ENCODE peak calls at places on chromosomes 3 and 15, in four cellular contexts. N is upper lobe of left lung, I is dorsolateral prefrontal cortex, K is A549. Q is an unnamed sample.

GRCh38 chr3:107430214-107431047 is 53.2 kb downstream of the CCDC54 start:
- DNase-seq in N (peak; percentile 24), I (no peak), K (no peak), Q (no peak)

GRCh38 chr3:143168518-143169192 is 49.1 kb downstream of the CHST2 start:
- DNase-seq in N (no peak), I (no peak), K (no peak), Q (no peak)

GRCh38 chr3:18442743-18443669 is 17.9 kb upstream of the SATB1 start:
- DNase-seq in N (no peak), I (no peak), K (no peak), Q (no peak)

GRCh38 chr3:112640864-112641751 is at the start of gene CCDC80:
- DNase-seq in N (no peak), I (no peak), K (peak; percentile 75), Q (no peak)

GRCh38 chr3:98966862-98967554 is 65.5 kb upstream of the DCBLD2 start:
- DNase-seq in N (no peak), I (no peak), K (peak; percentile 78), Q (no peak)

GRCh38 chr15:34876640-34877039 is 81.3 kb upstream of the ACTC1 start:
- DNase-seq in N (no peak), I (no peak), K (no peak), Q (no peak)

GRCh38 chr15:45425135-45425534 is 46.8 kb upstream of the GATM start:
- DNase-seq in N (no peak), I (no peak), K (no peak), Q (no peak)

GRCh38 chr15:91223902-91224301 is 123.8 kb downstream of the SV2B start:
- DNase-seq in N (no peak), I (no peak), K (no peak), Q (no peak)

GRCh38 chr3:44067431-44067830 is 174.3 kb upstream of the TOPAZ1 start:
- DNase-seq in N (no peak), I (no peak), K (no peak), Q (no peak)

DNA sequence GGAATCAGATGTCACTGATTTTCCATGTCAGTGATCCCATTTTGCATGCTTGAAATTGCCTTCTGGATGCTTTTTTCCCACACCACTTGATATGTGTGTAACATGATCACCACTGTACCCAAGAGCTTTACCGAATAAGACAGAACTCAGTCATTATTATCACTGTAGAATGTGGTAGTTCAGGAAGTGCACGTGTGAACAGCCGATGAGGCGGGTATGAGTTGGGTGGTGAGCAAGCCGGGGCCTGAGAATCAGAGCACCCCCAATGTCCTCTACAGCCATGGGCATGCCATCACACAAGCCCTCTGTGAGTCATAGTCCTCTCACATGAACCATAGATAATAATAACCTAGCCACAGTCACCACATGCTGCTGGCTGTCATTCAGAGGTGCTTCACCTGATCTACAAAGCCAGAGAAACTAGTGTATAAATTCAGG is 470.8 kb downstream of the SOX2 start:
- DNase-seq in N (no peak), I (no peak), K (no peak), Q (no peak)
- H3K27ac ChIP-seq in N (no peak overlapping the region), I (no peak overlapping the region), K (no peak overlapping the region), Q (no peak overlapping the region)

DNA sequence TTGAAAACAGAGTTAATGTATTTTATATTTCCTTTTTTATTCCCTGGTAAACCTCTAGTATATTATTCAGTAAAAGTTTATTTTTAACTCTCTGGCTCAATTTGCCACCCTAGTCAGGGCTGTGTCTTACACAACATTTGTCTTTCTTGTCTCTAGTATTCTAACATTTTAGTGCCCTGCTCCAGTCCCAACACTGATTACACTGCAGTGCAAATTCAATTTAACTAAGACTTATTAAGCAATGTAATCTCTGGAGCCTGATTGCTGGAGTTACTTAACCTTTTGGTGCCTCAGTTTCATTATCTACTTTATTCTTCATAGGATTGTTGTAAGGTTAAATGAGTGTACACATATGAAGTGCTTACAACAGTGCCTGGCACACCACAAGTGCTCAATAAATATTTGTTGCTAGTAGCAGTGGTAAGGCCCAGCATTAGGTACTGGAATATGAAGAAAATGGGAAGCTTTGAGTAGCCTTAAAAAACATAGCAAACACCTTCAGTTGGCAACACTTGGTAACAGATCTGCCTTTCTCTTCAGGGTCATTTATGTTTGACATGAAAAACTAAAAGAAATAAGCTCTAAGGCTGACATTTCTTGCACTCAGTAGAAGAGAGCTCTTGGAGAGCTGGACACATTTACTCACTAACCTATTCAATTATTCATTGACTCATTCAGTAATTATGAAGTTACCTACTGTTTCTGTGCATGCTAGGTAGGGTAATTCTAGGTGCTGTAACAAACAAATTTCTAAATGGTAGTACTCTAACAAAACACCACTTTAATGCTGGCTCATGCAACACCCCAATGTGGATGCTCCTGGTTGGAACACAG is 364.5 kb upstream of the EPHA3 start:
- DNase-seq in N (no peak), I (no peak), K (no peak), Q (no peak)
- TF ChIP-seq CTCF in N (no peak), I (no peak), K (no peak), Q (no peak)

DNA sequence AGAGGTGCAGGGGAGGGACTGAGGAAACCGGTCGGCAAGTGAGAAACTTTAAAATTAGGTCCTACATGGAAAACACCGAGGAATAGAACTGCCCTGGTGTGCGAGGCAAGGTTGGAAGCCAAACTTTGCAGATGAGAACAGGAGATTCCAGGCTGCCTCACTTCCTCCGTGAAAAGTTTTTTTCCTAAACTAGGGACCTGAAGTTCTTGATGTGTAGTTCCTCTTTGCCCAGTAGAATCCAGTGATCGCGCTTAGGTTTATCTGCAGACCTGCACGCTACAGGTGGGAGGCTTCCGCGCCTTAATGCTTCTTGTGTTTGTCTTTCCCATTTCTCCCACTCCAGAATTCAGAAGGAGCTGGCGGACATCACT is 5.3 kb downstream of the UBE2E1 start:
- DNase-seq in N (peak; percentile 36), I (no peak), K (no peak), Q (no peak)
- H3K27ac ChIP-seq in N (peak overlapping the region; percentile 91), I (peak overlapping the region; percentile 87), K (peak overlapping the region; percentile 94), Q (no peak overlapping the region)

DNA sequence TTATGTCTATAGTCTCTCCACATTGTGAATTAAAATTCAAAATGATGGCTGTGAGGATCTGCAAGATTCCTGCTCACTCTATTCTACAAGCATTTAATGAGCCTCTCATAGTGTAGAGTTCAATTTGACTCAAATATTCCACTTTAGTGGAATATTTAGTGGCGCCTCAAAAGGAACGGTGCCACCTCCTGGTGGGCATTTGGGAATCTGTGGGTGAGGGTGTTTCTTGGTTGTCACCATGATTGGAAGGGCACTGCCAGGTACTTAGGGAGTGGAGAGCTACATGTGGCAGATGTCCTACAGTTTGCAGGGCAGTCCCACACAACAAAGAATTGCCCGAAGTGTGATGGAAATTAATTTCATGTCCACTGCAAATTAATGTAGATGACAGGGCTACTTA is 21.5 kb upstream of the KCNMB3 start:
- DNase-seq in N (no peak), I (no peak), K (no peak), Q (no peak)
- TF ChIP-seq CTCF in N (no peak), I (peak; percentile 12), K (no peak), Q (peak; percentile 31)

DNA sequence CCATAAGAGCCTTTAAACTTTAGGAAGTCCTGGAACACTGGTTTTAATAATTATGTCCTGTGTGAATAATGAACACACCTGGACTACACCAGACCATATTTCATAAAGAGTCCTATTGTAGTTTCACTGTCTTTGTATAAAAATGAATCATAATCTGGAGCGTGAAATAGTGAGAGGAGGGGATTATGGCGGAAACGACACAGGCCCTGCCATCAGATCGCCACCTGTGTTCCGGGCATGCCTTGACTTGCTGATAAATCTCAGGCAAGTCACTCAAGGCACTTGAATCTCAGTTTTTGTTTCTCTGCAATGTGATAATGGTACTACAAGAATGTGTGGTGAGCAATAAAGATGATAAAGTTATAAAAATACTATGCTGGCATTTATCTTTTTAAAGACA is 995.5 kb downstream of the MCTP2 start:
- DNase-seq in N (no peak), I (no peak), K (no peak), Q (no peak)
- H3K27ac ChIP-seq in N (no peak overlapping the region), I (no peak overlapping the region), K (no peak overlapping the region), Q (no peak overlapping the region)